ENCODE peak calls at places on chromosomes 7 and 10, in six cellular contexts. T is naive thymus-derived CD4-positive, alpha-beta T cell; V is mesenchymal stem cell; L is Panc1; W is fibroblast of lung; K is RWPE2. Q is an unnamed sample.

GRCh38 chr10:93346712-93347111 is 135.4 kb downstream of the MYOF start:
- DNase-seq in T (no peak), V (no peak), L (no peak), W (peak; percentile 14), K (no peak), Q (no peak)

GRCh38 chr7:33062023-33062781 is at the start of gene NT5C3A:
- DNase-seq in T (peak; percentile 18), V (peak; percentile 53), L (no peak), W (peak; percentile 33), K (no peak), Q (peak; percentile 48)

GRCh38 chr7:33129806-33130153 is 416 bp downstream of the BBS9 start:
- DNase-seq in T (no peak), V (no peak), L (no peak), W (no peak), K (no peak), Q (no peak)

GRCh38 chr10:72954596-72955569 is at the start of gene PLA2G12B:
- DNase-seq in T (no peak), V (no peak), L (no peak), W (no peak), K (no peak), Q (no peak)

GRCh38 chr7:70756789-70757188 is 375.2 kb upstream of the GALNT17 start:
- DNase-seq in T (no peak), V (no peak), L (no peak), W (no peak), K (no peak), Q (no peak)

GRCh38 chr7:77989981-77990566 is 191.5 kb downstream of the PHTF2 start:
- DNase-seq in T (no peak), V (peak; percentile 19), L (no peak), W (no peak), K (no peak), Q (no peak)

GRCh38 chr10:2367083-2367482 is 629.8 kb upstream of the ADARB2 start:
- DNase-seq in T (no peak), V (no peak), L (no peak), W (no peak), K (no peak), Q (no peak)

GRCh38 chr10:105062881-105063280 is 421.8 kb downstream of the SORCS3 start:
- DNase-seq in T (no peak), V (no peak), L (no peak), W (peak; percentile 14), K (no peak), Q (no peak)

GRCh38 chr7:54946764-54947163 is 72.1 kb upstream of the EGFR start:
- DNase-seq in T (no peak), V (no peak), L (no peak), W (no peak), K (peak; percentile 83), Q (no peak)

GRCh38 chr7:22142593-22142992 is 196.9 kb upstream of the CDCA7L start:
- DNase-seq in T (no peak), V (no peak), L (no peak), W (no peak), K (no peak), Q (no peak)

GRCh38 chr10:78416031-78416800 is 382.6 kb downstream of the RPS24 start:
- DNase-seq in T (no peak), V (peak; percentile 59), L (no peak), W (peak; percentile 66), K (no peak), Q (no peak)

GRCh38 chr10:118101501-118101900 is 54.8 kb upstream of the RAB11FIP2 start:
- DNase-seq in T (no peak), V (no peak), L (no peak), W (peak; percentile 63), K (no peak), Q (no peak)

GRCh38 chr10:13560597-13560996 is 26.2 kb upstream of the PRPF18 start:
- DNase-seq in T (no peak), V (no peak), L (no peak), W (peak; percentile 81), K (no peak), Q (no peak)

GRCh38 chr7:85622059-85622458 is 435.2 kb upstream of the SEMA3D start:
- DNase-seq in T (no peak), V (no peak), L (no peak), W (no peak), K (no peak), Q (no peak)

GRCh38 chr10:62740885-62741284 is 63.6 kb upstream of the ADO start:
- DNase-seq in T (no peak), V (no peak), L (no peak), W (no peak), K (no peak), Q (no peak)

GRCh38 chr7:13641699-13642098 is 347.8 kb downstream of the ETV1 start:
- DNase-seq in T (no peak), V (peak; percentile 62), L (peak; percentile 87), W (peak; percentile 71), K (no peak), Q (no peak)

GRCh38 chr7:101170617-101171441 is 5.5 kb upstream of the VGF start:
- DNase-seq in T (no peak), V (no peak), L (no peak), W (no peak), K (no peak), Q (no peak)

GRCh38 chr7:151631968-151632749 is 112.5 kb upstream of the RHEB start:
- DNase-seq in T (peak; percentile 88), V (peak; percentile 79), L (no peak), W (peak; percentile 74), K (no peak), Q (peak; percentile 88)

GRCh38 chr10:100562008-100562672 is 26.4 kb downstream of the HIF1AN start:
- DNase-seq in T (peak; percentile 81), V (peak; percentile 49), L (peak; percentile 30), W (peak; percentile 57), K (peak; percentile 69), Q (peak; percentile 69)

GRCh38 chr10:70671619-70672164 is 614 bp upstream of the ADAMTS14 start:
- DNase-seq in T (no peak), V (no peak), L (no peak), W (no peak), K (no peak), Q (no peak)

GRCh38 chr10:95242581-95243317 is 48.1 kb downstream of the PDLIM1 start:
- DNase-seq in T (no peak), V (peak; percentile 65), L (no peak), W (peak; percentile 48), K (no peak), Q (no peak)

GRCh38 chr7:40544277-40544723 is 409.5 kb downstream of the SUGCT start:
- DNase-seq in T (no peak), V (peak; percentile 60), L (no peak), W (no peak), K (no peak), Q (no peak)

GRCh38 chr10:38740102-38740501 is 646.0 kb downstream of the ZNF37A start:
- DNase-seq in T (no peak), V (no peak), L (no peak), W (no peak), K (no peak), Q (no peak)
- H3K4me1 ChIP-seq in T (no peaks in the 10 kb centered on the region), V (no peaks in the 10 kb centered on the region), L (no peaks in the 10 kb centered on the region), W (no peaks in the 10 kb centered on the region), K (no peaks in the 10 kb centered on the region), Q (no peaks in the 10 kb centered on the region)

GRCh38 chr10:76428541-76429330 is 997.3 kb downstream of the LRMDA start:
- DNase-seq in T (no peak), V (peak; percentile 80), L (no peak), W (peak; percentile 94), K (no peak), Q (no peak)
- H3K27ac ChIP-seq in T (no peak overlapping the region), V (peak overlapping the region; percentile 96), L (no peak overlapping the region), W (peak overlapping the region; percentile 68), K (no peak overlapping the region), Q (no peak overlapping the region)

GRCh38 chr10:49169776-49170175 is 18.4 kb downstream of the TMEM273 start:
- DNase-seq in T (no peak), V (no peak), L (no peak), W (no peak), K (no peak), Q (no peak)

GRCh38 chr10:49166804-49167628 is 21.2 kb downstream of the TMEM273 start:
- DNase-seq in T (no peak), V (no peak), L (no peak), W (no peak), K (no peak), Q (no peak)

GRCh38 chr10:49167629-49168540 is 20.3 kb downstream of the TMEM273 start:
- DNase-seq in T (no peak), V (no peak), L (no peak), W (no peak), K (no peak), Q (no peak)

GRCh38 chr10:49170632-49171325 is 17.4 kb downstream of the TMEM273 start:
- DNase-seq in T (no peak), V (no peak), L (no peak), W (no peak), K (no peak), Q (no peak)

DNA sequence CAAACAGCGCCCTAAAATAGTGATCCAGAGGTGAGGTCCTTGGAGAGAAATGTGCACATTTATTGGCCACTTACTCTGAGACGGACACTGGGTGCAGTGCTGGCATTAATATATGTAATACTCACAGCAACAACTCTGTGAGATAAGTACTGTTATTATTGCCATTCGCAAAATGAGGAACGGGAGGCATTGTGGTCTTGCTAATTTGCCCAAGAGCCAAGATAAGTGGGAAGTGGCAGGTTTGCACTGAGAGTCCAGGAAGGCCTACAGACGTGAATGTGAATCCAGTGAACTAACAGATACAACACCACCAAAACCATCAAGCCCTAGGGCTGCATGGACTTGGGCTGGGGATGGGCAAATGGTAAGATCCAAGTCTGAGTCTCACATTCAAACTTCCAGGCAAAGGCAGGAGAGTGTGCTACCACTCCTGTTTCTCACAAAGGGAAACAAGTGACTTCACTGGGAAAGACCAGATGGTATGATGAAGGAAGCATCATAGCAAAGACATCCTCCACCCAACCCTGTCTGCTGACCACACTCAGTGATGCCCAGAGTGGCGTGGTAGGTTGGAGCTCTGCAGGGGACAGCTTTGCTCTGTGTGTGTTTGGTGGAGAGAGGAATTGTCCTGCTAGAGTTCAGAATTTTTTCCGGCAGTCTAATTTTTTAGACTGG is 19.2 kb downstream of the TMEM273 start:
- DNase-seq in T (no peak), V (no peak), L (no peak), W (peak; percentile 17), K (no peak), Q (no peak)
- H3K4me1 ChIP-seq in T (no peaks in the 10 kb centered on the region), V (no peaks in the 10 kb centered on the region), L (no peaks in the 10 kb centered on the region), W (no peaks in the 10 kb centered on the region), K (no peaks in the 10 kb centered on the region), Q (peaks cover 17% of the 10 kb centered on the region)

GRCh38 chr10:11743461-11744338 is 1.5 kb downstream of the ECHDC3 start:
- DNase-seq in T (no peak), V (no peak), L (no peak), W (no peak), K (no peak), Q (no peak)

GRCh38 chr10:11742779-11743298 is 657 bp downstream of the ECHDC3 start:
- DNase-seq in T (no peak), V (no peak), L (no peak), W (no peak), K (no peak), Q (no peak)

GRCh38 chr10:11746883-11747539 is 4.8 kb downstream of the ECHDC3 start:
- DNase-seq in T (no peak), V (no peak), L (no peak), W (no peak), K (no peak), Q (no peak)

GRCh38 chr10:11742009-11742778 is at the start of gene ECHDC3:
- DNase-seq in T (peak; percentile 42), V (peak; percentile 7), L (no peak), W (peak; percentile 50), K (no peak), Q (peak; percentile 20)

DNA sequence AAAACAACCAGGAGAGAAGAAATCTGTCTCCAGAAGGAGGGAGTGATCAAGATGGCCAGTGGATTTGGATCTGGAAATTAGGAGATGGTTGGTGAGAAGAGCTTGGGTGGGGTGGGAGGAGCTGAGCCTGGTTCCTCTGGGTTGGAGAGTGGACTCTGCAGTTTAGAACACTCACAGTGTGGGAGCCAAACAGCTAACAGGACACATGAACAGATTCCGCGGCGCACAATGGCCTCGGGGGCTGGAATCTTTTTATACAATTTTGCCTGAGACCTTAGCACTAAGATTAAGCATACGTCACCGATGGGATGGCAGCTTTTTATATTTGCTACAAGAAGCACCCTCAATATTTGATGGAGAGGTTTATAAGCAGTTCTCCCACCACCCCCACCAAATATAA is 2.9 kb downstream of the ECHDC3 start:
- DNase-seq in T (no peak), V (no peak), L (no peak), W (no peak), K (no peak), Q (no peak)
- H3K27ac ChIP-seq in T (no peak overlapping the region), V (no peak overlapping the region), L (no peak overlapping the region), W (no peak overlapping the region), K (no peak overlapping the region), Q (no peak overlapping the region)